ENCODE peak calls at places on chromosomes 4 and X, in seven cellular contexts. G, D, Y, X, V, C and H are unnamed samples.

GRCh38 chr4:33134366-33134765 is 2414.2 kb downstream of the PCDH7 start:
- DNase-seq in G (no peak), D (no peak), Y (no peak), X (no peak), V (no peak), C (no peak), H (no peak)

GRCh38 chr4:174156239-174156826 is 127.1 kb downstream of the FBXO8 start:
- DNase-seq in G (no peak), D (peak; percentile 39), Y (peak; percentile 45), X (peak; percentile 48), V (no peak), C (peak; percentile 4), H (peak; percentile 23)

GRCh38 chr4:71389149-71389840 is 50.5 kb downstream of the SLC4A4 start:
- DNase-seq in G (no peak), D (no peak), Y (no peak), X (no peak), V (no peak), C (no peak), H (no peak)

GRCh38 chr4:173990126-173990878 is 293.2 kb downstream of the FBXO8 start:
- DNase-seq in G (no peak), D (no peak), Y (peak; percentile 34), X (peak; percentile 24), V (no peak), C (no peak), H (peak; percentile 15)

GRCh38 chr4:111717916-111718315 is 427.3 kb upstream of the FAM241A start:
- DNase-seq in G (no peak), D (no peak), Y (no peak), X (no peak), V (no peak), C (no peak), H (no peak)

GRCh38 chrX:17285983-17286382 is 89.0 kb upstream of the NHS start:
- DNase-seq in G (no peak), D (no peak), Y (no peak), X (no peak), V (no peak), C (no peak), H (no peak)

GRCh38 chr4:27316176-27316575 is 455.5 kb downstream of the STIM2 start:
- DNase-seq in G (no peak), D (no peak), Y (no peak), X (no peak), V (no peak), C (no peak), H (no peak)

GRCh38 chr4:153679476-153679875 is 4.6 kb upstream of the TLR2 start:
- DNase-seq in G (no peak), D (no peak), Y (no peak), X (no peak), V (no peak), C (no peak), H (no peak)

GRCh38 chr4:84573738-84574720 is 8.9 kb upstream of the CDS1 start:
- DNase-seq in G (no peak), D (no peak), Y (no peak), X (no peak), V (no peak), C (no peak), H (no peak)

GRCh38 chrX:97843200-97843811 is 959.6 kb downstream of the RPA4 start:
- DNase-seq in G (no peak), D (peak; percentile 11), Y (no peak), X (no peak), V (no peak), C (no peak), H (no peak)

GRCh38 chr4:47270226-47270888 is 193.1 kb downstream of the COMMD8 start:
- DNase-seq in G (no peak), D (no peak), Y (no peak), X (no peak), V (no peak), C (no peak), H (no peak)

GRCh38 chr4:180610317-180610716 is 1632.9 kb upstream of the TENM3 start:
- DNase-seq in G (no peak), D (no peak), Y (no peak), X (no peak), V (no peak), C (no peak), H (no peak)

GRCh38 chrX:109714340-109714958 is 18.6 kb downstream of the ACSL4 start:
- DNase-seq in G (no peak), D (no peak), Y (no peak), X (peak; percentile 15), V (no peak), C (no peak), H (no peak)
- TF ChIP-seq SP1 in G (no peak), D (no peak), Y (no peak), X (no peak), V (no peak), C (no peak), H (no peak)

GRCh38 chrX:138463476-138463875 is 248.0 kb downstream of the FGF13 start:
- DNase-seq in G (no peak), D (no peak), Y (no peak), X (no peak), V (no peak), C (no peak), H (no peak)
- TF ChIP-seq SP1 in G (no peak), D (no peak), Y (no peak), X (no peak), V (no peak), C (no peak), H (no peak)

GRCh38 chr4:54626113-54626512 is 31.6 kb upstream of the KIT start:
- DNase-seq in G (no peak), D (no peak), Y (no peak), X (no peak), V (no peak), C (no peak), H (no peak)
- TF ChIP-seq SP1 in G (no peak), D (no peak), Y (no peak), X (no peak), V (no peak), C (no peak), H (no peak)

GRCh38 chr4:82523179-82523578 is 38.6 kb downstream of the TMEM150C start:
- DNase-seq in G (peak; percentile 16), D (no peak), Y (no peak), X (no peak), V (no peak), C (no peak), H (no peak)
- TF ChIP-seq SP1 in G (no peak), D (no peak), Y (no peak), X (no peak), V (no peak), C (no peak), H (no peak)

GRCh38 chrX:155000841-155001240 is 21.7 kb downstream of the F8 start:
- DNase-seq in G (no peak), D (no peak), Y (no peak), X (no peak), V (no peak), C (no peak), H (no peak)
- TF ChIP-seq SP1 in G (no peak), D (no peak), Y (no peak), X (no peak), V (no peak), C (no peak), H (no peak)

GRCh38 chr4:23163649-23164436 is 471.1 kb downstream of the GBA3 start:
- DNase-seq in G (no peak), D (no peak), Y (no peak), X (no peak), V (no peak), C (no peak), H (no peak)
- TF ChIP-seq SP1 in G (no peak), D (no peak), Y (no peak), X (no peak), V (no peak), C (no peak), H (no peak)

GRCh38 chr4:80017125-80017854 is 55.7 kb downstream of the ANTXR2 start:
- DNase-seq in G (no peak), D (no peak), Y (no peak), X (no peak), V (no peak), C (no peak), H (no peak)
- TF ChIP-seq SP1 in G (no peak), D (no peak), Y (no peak), X (no peak), V (no peak), C (no peak), H (no peak)

GRCh38 chr4:2356123-2357069 is 62.0 kb downstream of the ZFYVE28 start:
- DNase-seq in G (no peak), D (no peak), Y (no peak), X (no peak), V (no peak), C (no peak), H (no peak)
- TF ChIP-seq SP1 in G (no peak), D (no peak), Y (no peak), X (no peak), V (no peak), C (no peak), H (no peak)

GRCh38 chr4:41216294-41217019 is 2.1 kb upstream of the APBB2 start:
- DNase-seq in G (peak; percentile 80), D (peak; percentile 67), Y (peak; percentile 77), X (peak; percentile 78), V (peak; percentile 91), C (peak; percentile 55), H (peak; percentile 84)
- TF ChIP-seq SP1 in G (peak; percentile 45), D (no peak), Y (no peak), X (no peak), V (peak; percentile 83), C (peak; percentile 61), H (no peak)

GRCh38 chr4:187179086-187180070 is 455.7 kb upstream of the FAT1 start:
- DNase-seq in G (no peak), D (no peak), Y (no peak), X (no peak), V (no peak), C (no peak), H (no peak)
- TF ChIP-seq SP1 in G (no peak), D (no peak), Y (no peak), X (no peak), V (no peak), C (no peak), H (no peak)